ENCODE peak calls at places on chromosomes 13 and 19, in eight cellular contexts. U is endothelial cell of umbilical vein, X is NCI-H1092 treated with DMSO at 0.1 percent for 48 hours, I is nucleus accumbens, P is NCI-H2171, G is body of pancreas, H is fibroblast of the conjunctiva, V is DMS 273 treated with DMSO at 0.1 percent for 48 hours. R is an unnamed sample.

GRCh38 chr19:40178756-40179155 is 12.5 kb upstream of the MAP3K10 start:
- DNase-seq in U (no peak), X (no peak), I (no peak), P (no peak), G (no peak), H (no peak), V (no peak), R (no peak)

GRCh38 chr13:23856008-23856750 is 33.0 kb downstream of the MIPEP start:
- DNase-seq in U (no peak), X (no peak), I (no peak), P (no peak), G (no peak), H (no peak), V (peak), R (no peak)

GRCh38 chr19:1171755-1172352 is 2.2 kb downstream of the SBNO2 start:
- DNase-seq in U (no peak), X (no peak), I (no peak), P (peak), G (no peak), H (no peak), V (no peak), R (no peak)

GRCh38 chr13:114230117-114230516 is 4.6 kb upstream of the CDC16 start:
- DNase-seq in U (no peak), X (no peak), I (no peak), P (no peak), G (no peak), H (no peak), V (no peak), R (no peak)

GRCh38 chr13:93859666-93860065 is 619.8 kb downstream of the DCT start:
- DNase-seq in U (no peak), X (no peak), I (no peak), P (no peak), G (no peak), H (no peak), V (no peak), R (no peak)

GRCh38 chr19:46381746-46382345 is 31.5 kb downstream of the CCDC8 start:
- DNase-seq in U (no peak), X (no peak), I (no peak), P (no peak), G (no peak), H (no peak), V (no peak), R (no peak)

GRCh38 chr13:20411638-20412342 is 113.9 kb downstream of the CRYL1 start:
- DNase-seq in U (no peak), X (no peak), I (no peak), P (no peak), G (no peak), H (no peak), V (no peak), R (no peak)

GRCh38 chr13:32903720-32904119 is 112.5 kb upstream of the KL start:
- DNase-seq in U (no peak), X (no peak), I (no peak), P (no peak), G (no peak), H (no peak), V (no peak), R (no peak)

GRCh38 chr13:37127706-37128241 is 22.3 kb upstream of the CSNK1A1L start:
- DNase-seq in U (peak), X (no peak), I (no peak), P (no peak), G (peak), H (peak), V (peak), R (no peak)

GRCh38 chr19:55283548-55284393 is at the start of gene BRSK1:
- DNase-seq in U (no peak), X (peak), I (peak), P (peak), G (peak), H (no peak), V (no peak), R (no peak)

GRCh38 chr19:18464646-18465045 is 26.7 kb upstream of the ISYNA1 start:
- DNase-seq in U (peak), X (peak), I (peak), P (no peak), G (peak), H (peak), V (no peak), R (no peak)

GRCh38 chr13:77918391-77919261 is at the start of gene EDNRB:
- DNase-seq in U (peak), X (peak), I (no peak), P (no peak), G (peak), H (no peak), V (no peak), R (no peak)

GRCh38 chr19:46487802-46488445 is 7.7 kb downstream of the PNMA8B start:
- DNase-seq in U (peak), X (peak), I (peak), P (peak), G (peak), H (peak), V (peak), R (peak)

GRCh38 chr19:9914001-9914314 is 22.4 kb downstream of the OLFM2 start:
- DNase-seq in U (no peak), X (no peak), I (no peak), P (no peak), G (no peak), H (no peak), V (no peak), R (no peak)

GRCh38 chr13:34011552-34012085 is 193.7 kb downstream of the RFC3 start:
- DNase-seq in U (no peak), X (peak), I (no peak), P (no peak), G (peak), H (no peak), V (no peak), R (no peak)

GRCh38 chr19:44548736-44549135 is 19.3 kb upstream of the CEACAM20 start:
- DNase-seq in U (no peak), X (no peak), I (no peak), P (no peak), G (no peak), H (no peak), V (no peak), R (no peak)

GRCh38 chr13:49494645-49495044 is 1.1 kb upstream of the PHF11 start:
- DNase-seq in U (no peak), X (peak), I (no peak), P (no peak), G (no peak), H (no peak), V (no peak), R (no peak)

GRCh38 chr19:46373573-46374359 is 26.9 kb downstream of the PPP5C start:
- DNase-seq in U (peak), X (peak), I (no peak), P (peak), G (peak), H (no peak), V (peak), R (no peak)

GRCh38 chr13:85093808-85094207 is 705.4 kb downstream of the SLITRK6 start:
- DNase-seq in U (no peak), X (no peak), I (no peak), P (no peak), G (no peak), H (peak), V (no peak), R (no peak)

GRCh38 chr13:50124536-50125305 is 109.5 kb downstream of the KCNRG start:
- DNase-seq in U (no peak), X (peak), I (no peak), P (peak), G (peak), H (peak), V (no peak), R (no peak)

GRCh38 chr13:114235697-114236096 is 1.0 kb downstream of the CDC16 start:
- DNase-seq in U (peak), X (no peak), I (no peak), P (no peak), G (no peak), H (no peak), V (no peak), R (no peak)

GRCh38 chr13:97437729-97438128 is 3.8 kb downstream of the RAP2A start:
- DNase-seq in U (no peak), X (no peak), I (no peak), P (no peak), G (no peak), H (no peak), V (no peak), R (no peak)

GRCh38 chr13:110989331-110989730 is 74.5 kb upstream of the ANKRD10 start:
- DNase-seq in U (no peak), X (no peak), I (no peak), P (no peak), G (no peak), H (peak), V (no peak), R (no peak)

GRCh38 chr19:35224681-35225604 is 3.6 kb downstream of the FAM187B start:
- DNase-seq in U (no peak), X (no peak), I (no peak), P (no peak), G (peak), H (no peak), V (no peak), R (no peak)

GRCh38 chr13:48939728-48940127 is 36.0 kb upstream of the FNDC3A start:
- DNase-seq in U (no peak), X (no peak), I (no peak), P (no peak), G (no peak), H (no peak), V (no peak), R (no peak)

GRCh38 chr13:36850790-36851438 is 31.9 kb downstream of the RFXAP start:
- DNase-seq in U (peak), X (peak), I (no peak), P (no peak), G (no peak), H (no peak), V (no peak), R (no peak)

GRCh38 chr13:79440958-79441553 is 35.0 kb upstream of the RBM26 start:
- DNase-seq in U (no peak), X (no peak), I (no peak), P (no peak), G (no peak), H (no peak), V (no peak), R (no peak)

GRCh38 chr13:63288576-63288975 is 1872.9 kb upstream of the PCDH20 start:
- DNase-seq in U (no peak), X (no peak), I (no peak), P (no peak), G (no peak), H (no peak), V (no peak), R (no peak)

GRCh38 chr13:113064534-113065405 is 40.8 kb upstream of the F7 start:
- DNase-seq in U (no peak), X (no peak), I (no peak), P (no peak), G (no peak), H (peak), V (no peak), R (no peak)

GRCh38 chr19:4130635-4131438 is 6.9 kb upstream of the MAP2K2 start:
- DNase-seq in U (no peak), X (no peak), I (no peak), P (no peak), G (no peak), H (peak), V (no peak), R (no peak)